ENCODE peak calls at places on chromosomes 16 and 17, in ten cellular contexts. T is neural crest cell; I is fibroblast of lung; L is HT1080; U is activated CD4-positive, alpha-beta T cell treated with anti-CD3 and anti-CD28 coated beads for 24 hours; S is CD4-positive, alpha-beta memory T cell; Z is progenitor cell of endocrine pancreas; R is COR-L47; D is PC-3; V is neuronal stem cell. H is an unnamed sample.

GRCh38 chr17:43952724-43953666 is 745 bp downstream of the PYY start:
- DNase-seq in T (peak; percentile 30), I (no peak), L (no peak), U (no peak), S (no peak), Z (no peak), R (no peak), D (no peak), V (peak; percentile 70), H (no peak)

GRCh38 chr17:54948380-54948779 is 20.1 kb downstream of the COX11 start:
- DNase-seq in T (no peak), I (peak; percentile 93), L (peak; percentile 98), U (no peak), S (no peak), Z (no peak), R (no peak), D (peak; percentile 99), V (no peak), H (no peak)

GRCh38 chr17:63436523-63437110 is 9.5 kb downstream of the CYB561 start:
- DNase-seq in T (no peak), I (peak; percentile 44), L (no peak), U (no peak), S (no peak), Z (no peak), R (no peak), D (no peak), V (no peak), H (no peak)

GRCh38 chr17:49501496-49501895 is 6.4 kb downstream of the NGFR start:
- DNase-seq in T (no peak), I (no peak), L (no peak), U (no peak), S (no peak), Z (no peak), R (no peak), D (no peak), V (no peak), H (no peak)

GRCh38 chr16:70254095-70254964 is 2.6 kb upstream of the EXOSC6 start:
- DNase-seq in T (no peak), I (no peak), L (no peak), U (no peak), S (no peak), Z (no peak), R (no peak), D (no peak), V (no peak), H (no peak)

GRCh38 chr16:82874672-82875071 is 247.9 kb downstream of the CDH13 start:
- DNase-seq in T (no peak), I (no peak), L (no peak), U (no peak), S (no peak), Z (no peak), R (no peak), D (no peak), V (no peak), H (no peak)

GRCh38 chr17:61809816-61810392 is 53.4 kb downstream of the BRIP1 start:
- DNase-seq in T (no peak), I (peak; percentile 79), L (peak; percentile 62), U (no peak), S (no peak), Z (no peak), R (no peak), D (peak; percentile 73), V (no peak), H (no peak)

GRCh38 chr16:12611006-12611477 is 192.6 kb downstream of the CPPED1 start:
- DNase-seq in T (no peak), I (no peak), L (no peak), U (no peak), S (no peak), Z (no peak), R (no peak), D (no peak), V (no peak), H (no peak)

GRCh38 chr17:13561606-13562270 is 40.0 kb downstream of the HS3ST3A1 start:
- DNase-seq in T (no peak), I (no peak), L (peak; percentile 74), U (no peak), S (no peak), Z (no peak), R (no peak), D (no peak), V (no peak), H (no peak)

GRCh38 chr17:5705081-5705875 is 121.0 kb upstream of the NLRP1 start:
- DNase-seq in T (peak; percentile 49), I (peak; percentile 4), L (no peak), U (no peak), S (no peak), Z (no peak), R (no peak), D (no peak), V (peak; percentile 62), H (no peak)

GRCh38 chr17:42531455-42532354 is 4.3 kb upstream of the NAGLU start:
- DNase-seq in T (peak; percentile 47), I (peak; percentile 48), L (no peak), U (no peak), S (peak; percentile 50), Z (peak; percentile 42), R (peak; percentile 23), D (peak; percentile 51), V (no peak), H (no peak)

GRCh38 chr16:57053206-57053605 is 39.2 kb upstream of the CPNE2 start:
- DNase-seq in T (no peak), I (no peak), L (no peak), U (no peak), S (no peak), Z (no peak), R (no peak), D (no peak), V (no peak), H (no peak)

GRCh38 chr16:76583995-76584394 is 306.8 kb downstream of the CNTNAP4 start:
- DNase-seq in T (no peak), I (no peak), L (no peak), U (no peak), S (no peak), Z (no peak), R (no peak), D (no peak), V (no peak), H (no peak)

GRCh38 chr16:35523991-35524390 is 2064.6 kb downstream of the TP53TG3F start:
- DNase-seq in T (no peak), I (no peak), L (no peak), U (no peak), S (no peak), Z (no peak), R (no peak), D (no peak), V (no peak), H (peak; percentile 75)

GRCh38 chr17:77838748-77839147 is 119.8 kb upstream of the TNRC6C start:
- DNase-seq in T (no peak), I (no peak), L (no peak), U (no peak), S (no peak), Z (no peak), R (no peak), D (no peak), V (no peak), H (no peak)

GRCh38 chr17:75460295-75460694 is 3.9 kb downstream of the TMEM94 start:
- DNase-seq in T (no peak), I (no peak), L (no peak), U (no peak), S (no peak), Z (no peak), R (no peak), D (no peak), V (no peak), H (no peak)

GRCh38 chr17:43418441-43419374 is 19.9 kb downstream of the ARL4D start:
- DNase-seq in T (no peak), I (peak; percentile 83), L (peak; percentile 94), U (no peak), S (no peak), Z (no peak), R (peak; percentile 78), D (peak; percentile 89), V (no peak), H (no peak)

GRCh38 chr17:67403065-67403464 is 26.0 kb downstream of the PITPNC1 start:
- DNase-seq in T (no peak), I (no peak), L (no peak), U (no peak), S (no peak), Z (no peak), R (no peak), D (no peak), V (no peak), H (no peak)

GRCh38 chr17:41593306-41594095 is 6.8 kb upstream of the KRT14 start:
- DNase-seq in T (no peak), I (no peak), L (no peak), U (no peak), S (no peak), Z (no peak), R (no peak), D (no peak), V (no peak), H (no peak)

GRCh38 chr16:88456356-88457292 is 3.5 kb downstream of the ZFPM1 start:
- DNase-seq in T (no peak), I (no peak), L (peak; percentile 24), U (peak; percentile 51), S (peak; percentile 40), Z (no peak), R (peak; percentile 77), D (no peak), V (no peak), H (no peak)

GRCh38 chr16:27701381-27701780 is 151.4 kb downstream of the KATNIP start:
- DNase-seq in T (no peak), I (no peak), L (no peak), U (no peak), S (no peak), Z (no peak), R (no peak), D (no peak), V (no peak), H (no peak)

GRCh38 chr16:2087426-2088191 is 39.8 kb downstream of the TSC2 start:
- DNase-seq in T (no peak), I (no peak), L (no peak), U (no peak), S (no peak), Z (no peak), R (no peak), D (no peak), V (no peak), H (no peak)

GRCh38 chr17:2418572-2418971 is 17.7 kb upstream of the MNT start:
- DNase-seq in T (no peak), I (peak; percentile 87), L (no peak), U (no peak), S (no peak), Z (no peak), R (no peak), D (no peak), V (no peak), H (no peak)

GRCh38 chr16:75589301-75589700 is 23.1 kb downstream of the GABARAPL2 start:
- DNase-seq in T (no peak), I (no peak), L (no peak), U (no peak), S (no peak), Z (no peak), R (no peak), D (no peak), V (no peak), H (no peak)

GRCh38 chr17:46171939-46172338 is 21.3 kb downstream of the KANSL1 start:
- DNase-seq in T (no peak), I (no peak), L (no peak), U (no peak), S (no peak), Z (no peak), R (no peak), D (no peak), V (no peak), H (no peak)

GRCh38 chr17:67054608-67055007 is 10.3 kb downstream of the CACNG1 start:
- DNase-seq in T (no peak), I (no peak), L (no peak), U (no peak), S (no peak), Z (no peak), R (no peak), D (no peak), V (no peak), H (no peak)

GRCh38 chr17:47604268-47604927 is 45.3 kb upstream of the KPNB1 start:
- DNase-seq in T (no peak), I (peak; percentile 81), L (no peak), U (no peak), S (no peak), Z (no peak), R (peak; percentile 64), D (no peak), V (no peak), H (no peak)

GRCh38 chr17:58156839-58157803 is 8.9 kb downstream of the OR4D1 start:
- DNase-seq in T (peak; percentile 41), I (no peak), L (no peak), U (peak; percentile 56), S (peak; percentile 58), Z (no peak), R (no peak), D (no peak), V (peak; percentile 48), H (no peak)

H was measured in T47D.